ENCODE peak calls at places on chromosomes 2 and 18, in five cellular contexts. One of them, this sample, is unnamed.

GRCh38 chr18:21912339-21913239 is 172.0 kb downstream of the MIB1 start:
- DNase-seq in CD4-positive, alpha-beta memory T cell: no peak
- DNase-seq in fibroblast of lung: no peak
- DNase-seq in HuH-7.5: no peak
- DNase-seq in uterus: no peak
- DNase-seq in this sample: no peak

GRCh38 chr18:67672719-67673118 is 156.2 kb upstream of the DSEL start:
- DNase-seq in CD4-positive, alpha-beta memory T cell: no peak
- DNase-seq in fibroblast of lung: no peak
- DNase-seq in HuH-7.5: no peak
- DNase-seq in uterus: no peak
- DNase-seq in this sample: no peak

GRCh38 chr2:95054016-95054415 is 28.5 kb downstream of the MAL start:
- DNase-seq in CD4-positive, alpha-beta memory T cell: no peak
- DNase-seq in fibroblast of lung: no peak
- DNase-seq in HuH-7.5: no peak
- DNase-seq in uterus: no peak
- DNase-seq in this sample: no peak

GRCh38 chr2:241636182-241636982 is 576 bp downstream of the THAP4 start:
- DNase-seq in CD4-positive, alpha-beta memory T cell: no peak
- DNase-seq in fibroblast of lung: peak; percentile 48
- DNase-seq in HuH-7.5: peak; percentile 83
- DNase-seq in uterus: peak; percentile 41
- DNase-seq in this sample: peak; percentile 50

GRCh38 chr2:220550995-220551702 is 923.7 kb downstream of the SLC4A3 start:
- DNase-seq in CD4-positive, alpha-beta memory T cell: no peak
- DNase-seq in fibroblast of lung: no peak
- DNase-seq in HuH-7.5: no peak
- DNase-seq in uterus: no peak
- DNase-seq in this sample: no peak

GRCh38 chr2:210267698-210268097 is 42.5 kb upstream of the ACADL start:
- DNase-seq in CD4-positive, alpha-beta memory T cell: no peak
- DNase-seq in fibroblast of lung: no peak
- DNase-seq in HuH-7.5: no peak
- DNase-seq in uterus: no peak
- DNase-seq in this sample: no peak

GRCh38 chr2:203361922-203362321 is 33.7 kb downstream of the ABI2 start:
- DNase-seq in CD4-positive, alpha-beta memory T cell: no peak
- DNase-seq in fibroblast of lung: peak; percentile 19
- DNase-seq in HuH-7.5: no peak
- DNase-seq in uterus: no peak
- DNase-seq in this sample: no peak

GRCh38 chr2:185990861-185991525 is 252.4 kb downstream of the FSIP2 start:
- DNase-seq in CD4-positive, alpha-beta memory T cell: no peak
- DNase-seq in fibroblast of lung: peak; percentile 53
- DNase-seq in HuH-7.5: no peak
- DNase-seq in uterus: no peak
- DNase-seq in this sample: no peak

GRCh38 chr2:88099798-88100488 is 27.9 kb downstream of the FABP1 start:
- DNase-seq in CD4-positive, alpha-beta memory T cell: no peak
- DNase-seq in fibroblast of lung: no peak
- DNase-seq in HuH-7.5: no peak
- DNase-seq in uterus: no peak
- DNase-seq in this sample: peak; percentile 20

GRCh38 chr2:197497301-197497700 is 2.3 kb downstream of the HSPD1 start:
- DNase-seq in CD4-positive, alpha-beta memory T cell: no peak
- DNase-seq in fibroblast of lung: no peak
- DNase-seq in HuH-7.5: no peak
- DNase-seq in uterus: no peak
- DNase-seq in this sample: no peak

GRCh38 chr18:34084635-34085034 is 140.1 kb downstream of the NOL4 start:
- DNase-seq in CD4-positive, alpha-beta memory T cell: no peak
- DNase-seq in fibroblast of lung: no peak
- DNase-seq in HuH-7.5: no peak
- DNase-seq in uterus: no peak
- DNase-seq in this sample: no peak

GRCh38 chr2:75560768-75561565 is at the start of gene EVA1A:
- DNase-seq in CD4-positive, alpha-beta memory T cell: no peak
- DNase-seq in fibroblast of lung: peak; percentile 91
- DNase-seq in HuH-7.5: no peak
- DNase-seq in uterus: peak; percentile 42
- DNase-seq in this sample: peak; percentile 21

GRCh38 chr2:34601561-34601960 is 1002.5 kb upstream of the FAM98A start:
- DNase-seq in CD4-positive, alpha-beta memory T cell: no peak
- DNase-seq in fibroblast of lung: no peak
- DNase-seq in HuH-7.5: no peak
- DNase-seq in uterus: no peak
- DNase-seq in this sample: no peak

GRCh38 chr2:9685637-9686036 is 54.8 kb upstream of the YWHAQ start:
- DNase-seq in CD4-positive, alpha-beta memory T cell: no peak
- DNase-seq in fibroblast of lung: no peak
- DNase-seq in HuH-7.5: no peak
- DNase-seq in uterus: no peak
- DNase-seq in this sample: no peak

GRCh38 chr18:31977270-31977872 is 34.4 kb upstream of the TRAPPC8 start:
- DNase-seq in CD4-positive, alpha-beta memory T cell: no peak
- DNase-seq in fibroblast of lung: peak; percentile 27
- DNase-seq in HuH-7.5: no peak
- DNase-seq in uterus: no peak
- DNase-seq in this sample: no peak

GRCh38 chr2:160566717-160567116 is 73.1 kb upstream of the RBMS1 start:
- DNase-seq in CD4-positive, alpha-beta memory T cell: no peak
- DNase-seq in fibroblast of lung: no peak
- DNase-seq in HuH-7.5: no peak
- DNase-seq in uterus: no peak
- DNase-seq in this sample: no peak

GRCh38 chr2:174074831-174075230 is 109.7 kb upstream of the SP3 start:
- DNase-seq in CD4-positive, alpha-beta memory T cell: no peak
- DNase-seq in fibroblast of lung: no peak
- DNase-seq in HuH-7.5: no peak
- DNase-seq in uterus: no peak
- DNase-seq in this sample: no peak

GRCh38 chr2:226660524-226660923 is 139.1 kb downstream of the IRS1 start:
- DNase-seq in CD4-positive, alpha-beta memory T cell: no peak
- DNase-seq in fibroblast of lung: peak; percentile 82
- DNase-seq in HuH-7.5: no peak
- DNase-seq in uterus: peak; percentile 86
- DNase-seq in this sample: no peak

GRCh38 chr2:67215214-67215613 is 181.9 kb upstream of the ETAA1 start:
- DNase-seq in CD4-positive, alpha-beta memory T cell: no peak
- DNase-seq in fibroblast of lung: peak; percentile 56
- DNase-seq in HuH-7.5: peak; percentile 47
- DNase-seq in uterus: peak; percentile 36
- DNase-seq in this sample: no peak

GRCh38 chr18:62447652-62448051 is 75.2 kb upstream of the ZCCHC2 start:
- DNase-seq in CD4-positive, alpha-beta memory T cell: no peak
- DNase-seq in fibroblast of lung: no peak
- DNase-seq in HuH-7.5: no peak
- DNase-seq in uterus: no peak
- DNase-seq in this sample: no peak

GRCh38 chr2:96176661-96177060 is 31.4 kb upstream of the DUSP2 start:
- DNase-seq in CD4-positive, alpha-beta memory T cell: no peak
- DNase-seq in fibroblast of lung: peak; percentile 16
- DNase-seq in HuH-7.5: no peak
- DNase-seq in uterus: no peak
- DNase-seq in this sample: no peak

GRCh38 chr2:222264791-222265320 is 33.9 kb downstream of the PAX3 start:
- DNase-seq in CD4-positive, alpha-beta memory T cell: no peak
- DNase-seq in fibroblast of lung: peak; percentile 45
- DNase-seq in HuH-7.5: no peak
- DNase-seq in uterus: no peak
- DNase-seq in this sample: no peak

GRCh38 chr2:225030893-225031292 is 11.4 kb downstream of the DOCK10 start:
- DNase-seq in CD4-positive, alpha-beta memory T cell: no peak
- DNase-seq in fibroblast of lung: no peak
- DNase-seq in HuH-7.5: no peak
- DNase-seq in uterus: no peak
- DNase-seq in this sample: no peak

GRCh38 chr2:100264121-100264520 is 58.2 kb downstream of the LONRF2 start:
- DNase-seq in CD4-positive, alpha-beta memory T cell: no peak
- DNase-seq in fibroblast of lung: no peak
- DNase-seq in HuH-7.5: no peak
- DNase-seq in uterus: no peak
- DNase-seq in this sample: no peak

GRCh38 chr2:203722411-203722810 is 16.0 kb downstream of the CD28 start:
- DNase-seq in CD4-positive, alpha-beta memory T cell: no peak
- DNase-seq in fibroblast of lung: peak; percentile 43
- DNase-seq in HuH-7.5: no peak
- DNase-seq in uterus: no peak
- DNase-seq in this sample: no peak

This sample was measured in 8988T.